ENCODE peak calls at places on chromosomes 11 and 22, in nine cellular contexts. I is GM23338, O is HCT116, G is neural progenitor cell, T is SK-N-SH, D is hepatocyte, C is GM23248, E is OCI-LY7, S is PC-3. B is an unnamed sample.

GRCh38 chr11:121626507-121626875 is 173.7 kb upstream of the SORL1-AS1 start:
- DNase-seq in O (no peak), G (no peak), E (no peak), I (no peak), D (no peak), T (no peak), S (no peak), C (no peak), B (no peak)

GRCh38 chr11:9076661-9077060 is 14.7 kb downstream of the SCUBE2 start:
- DNase-seq in D (no peak), G (no peak), S (peak; percentile 59), E (no peak), I (no peak), O (no peak), T (no peak), C (no peak), B (no peak)

GRCh38 chr11:38562562-38562961 is 1964.5 kb upstream of the RAG2 start:
- DNase-seq in I (no peak), D (no peak), G (no peak), S (peak; percentile 4), O (no peak), E (no peak), C (no peak), T (no peak), B (no peak)

GRCh38 chr22:44567846-44568493 is 69.9 kb upstream of the RTL6 start:
- DNase-seq in I (peak; percentile 57), E (peak; percentile 66), D (peak; percentile 46), C (peak; percentile 52), T (no peak), G (no peak), S (peak; percentile 36), O (peak; percentile 54), B (peak; percentile 37)

GRCh38 chr11:132300283-132300682 is 929.9 kb downstream of the NTM start:
- DNase-seq in D (peak; percentile 18), E (no peak), T (peak; percentile 42), C (peak; percentile 34), S (peak; percentile 11), G (peak; percentile 29), O (no peak), I (peak; percentile 58), B (no peak)

GRCh38 chr11:66869471-66869870 is 12.6 kb downstream of the LRFN4 start:
- DNase-seq in O (no peak), I (no peak), T (no peak), C (no peak), D (no peak), G (no peak), S (no peak), E (no peak), B (peak; percentile 27)

GRCh38 chr22:42317691-42318547 is 47.5 kb upstream of the TCF20 start:
- DNase-seq in S (no peak), G (no peak), E (no peak), O (no peak), I (peak; percentile 70), C (no peak), D (no peak), T (peak; percentile 50), B (no peak)

GRCh38 chr11:87722756-87723599 is 452.3 kb downstream of the RAB38 start:
- DNase-seq in T (peak; percentile 5), O (no peak), G (peak; percentile 47), D (peak; percentile 38), C (peak; percentile 60), I (peak; percentile 70), E (peak; percentile 47), S (peak; percentile 64), B (peak; percentile 36)

GRCh38 chr11:72446929-72447753 is 12.8 kb upstream of the CLPB start:
- DNase-seq in C (peak; percentile 77), D (peak; percentile 68), T (peak; percentile 72), E (peak; percentile 64), O (peak; percentile 69), I (peak; percentile 79), G (peak; percentile 48), S (peak; percentile 83), B (peak; percentile 70)

GRCh38 chr22:29080061-29080975 is 7.5 kb downstream of the KREMEN1 start:
- DNase-seq in S (peak; percentile 39), E (no peak), G (no peak), T (peak; percentile 64), I (no peak), C (peak; percentile 43), O (no peak), D (no peak), B (no peak)

DNA sequence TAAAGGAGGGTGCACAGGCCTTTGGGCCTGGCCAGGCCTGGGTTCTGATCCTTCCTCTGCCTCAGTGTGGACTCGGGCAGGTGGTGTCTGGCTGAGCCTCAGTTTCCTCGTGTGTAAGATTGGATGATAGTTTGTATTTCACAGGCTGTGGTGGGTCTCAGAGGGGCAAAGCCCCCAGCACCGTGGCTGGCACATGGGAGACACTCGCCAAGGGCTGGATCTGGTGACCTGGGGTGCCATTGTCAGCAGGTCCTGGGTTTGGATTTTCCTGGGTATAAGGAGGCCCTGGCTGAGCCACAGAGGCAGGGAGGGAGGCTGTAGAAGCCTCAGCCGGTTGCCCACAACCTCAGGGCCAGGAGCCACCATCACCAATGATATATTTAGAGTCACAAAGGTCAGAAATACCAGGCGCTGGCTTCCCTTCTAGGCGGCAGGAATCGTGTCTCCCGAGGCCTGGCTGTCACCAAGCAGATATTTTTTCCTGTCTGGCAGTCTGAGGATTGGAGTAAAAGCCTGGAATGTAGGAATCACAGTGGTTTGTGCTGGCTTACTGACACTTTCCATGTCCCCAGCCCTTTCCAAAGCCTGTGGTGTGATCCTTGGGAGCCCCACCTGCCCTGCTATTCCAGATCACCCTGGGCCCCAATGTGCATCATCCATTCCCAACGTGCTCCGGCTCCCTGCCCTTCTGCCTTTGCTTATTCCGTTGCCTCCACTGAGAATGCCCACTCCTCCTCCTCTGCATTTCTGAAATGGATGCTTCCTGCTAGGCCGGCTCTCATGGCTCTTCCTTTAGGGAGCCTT is 15.6 kb downstream of the KCNC1 start:
- DNase-seq in O (no peak), G (no peak), S (no peak), C (no peak), D (no peak), E (no peak), T (no peak), I (no peak), B (no peak)
- TF ChIP-seq EZH2phosphoT487 in O (no peak), G (no peak), S (no peak), C (no peak), D (no peak), E (no peak), T (no peak), I (no peak), B (no peak)

DNA sequence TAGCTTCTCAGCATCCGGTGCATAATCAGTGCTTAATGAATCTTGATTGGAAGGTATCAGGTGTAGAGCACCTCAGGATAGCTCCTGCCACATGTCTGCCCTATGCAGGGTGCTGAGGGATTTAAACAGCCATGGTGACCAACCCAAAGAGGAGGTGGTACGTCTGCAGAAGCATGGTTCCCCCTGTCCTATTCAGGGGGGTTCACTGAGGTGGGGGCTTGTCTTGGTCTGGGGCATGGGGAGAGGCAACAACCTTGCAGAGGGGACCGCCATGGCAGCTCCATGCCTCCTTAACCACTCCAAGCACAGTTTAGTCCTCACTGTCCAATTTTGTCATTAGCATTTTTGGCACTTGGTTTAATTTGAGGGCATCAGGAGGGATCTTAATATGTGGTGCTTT is 24.9 kb downstream of the UBE2L3 start:
- DNase-seq in I (no peak), E (no peak), O (no peak), G (no peak), S (no peak), D (no peak), C (no peak), T (no peak), B (no peak)
- H3K4me1 ChIP-seq in I (no peaks in the 10 kb centered on the region), E (peaks cover 48% of the 10 kb centered on the region), O (no peaks in the 10 kb centered on the region), G (no peaks in the 10 kb centered on the region), S (peaks cover 5% of the 10 kb centered on the region), D (no peaks in the 10 kb centered on the region), C (no peaks in the 10 kb centered on the region), T (no peaks in the 10 kb centered on the region), B (peaks cover 10% of the 10 kb centered on the region)

DNA sequence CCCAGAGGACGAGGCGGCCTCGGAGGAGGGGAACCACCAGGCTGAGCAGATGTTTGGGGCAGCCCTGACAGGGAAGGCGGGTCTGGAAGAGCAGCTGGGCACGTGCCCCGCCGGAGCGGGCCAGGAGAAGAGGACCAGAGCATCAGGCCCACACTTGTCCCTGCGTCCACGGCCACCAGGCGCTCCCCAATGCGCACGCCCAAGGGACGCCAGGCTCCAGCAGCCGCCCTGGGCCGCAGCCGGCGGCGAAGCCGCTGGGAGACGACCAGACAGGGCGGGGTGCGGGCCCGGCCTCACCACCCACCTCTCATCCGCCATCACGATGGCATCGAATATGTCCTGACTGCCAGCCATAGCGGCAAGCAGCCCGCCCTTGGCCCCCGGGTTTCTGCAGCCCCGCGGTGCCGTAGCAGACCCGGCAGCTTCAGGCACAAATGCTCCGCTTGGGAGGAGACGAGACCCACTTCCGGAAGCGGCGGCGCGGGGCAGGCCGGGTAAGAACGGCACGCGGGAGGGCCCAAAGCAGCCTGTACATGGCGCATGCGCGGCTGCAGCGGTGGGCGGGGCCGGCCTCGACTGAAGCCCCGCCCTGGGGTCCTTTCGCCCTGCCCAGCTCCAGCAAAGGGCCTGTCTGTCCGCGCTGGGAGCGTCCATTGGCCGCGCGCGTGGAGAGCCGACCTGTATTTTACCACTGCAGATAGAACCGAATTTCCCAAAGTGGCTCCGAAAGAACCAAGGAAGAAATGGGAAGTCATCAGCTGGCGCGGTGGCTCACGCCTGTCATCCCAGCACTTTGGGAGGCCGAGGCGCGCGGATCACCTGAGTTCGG is at the start of gene LTO1:
- DNase-seq in O (peak; percentile 87), S (peak; percentile 98), I (peak; percentile 95), E (peak; percentile 93), D (peak; percentile 98), C (peak; percentile 97), T (peak; percentile 99), G (peak; percentile 96), B (peak; percentile 93)
- H3K79me2 ChIP-seq in O (peaks cover 28% of the 10 kb centered on the region), S (peaks cover 45% of the 10 kb centered on the region), I (peaks cover 27% of the 10 kb centered on the region), E (peaks cover 21% of the 10 kb centered on the region), D (peaks cover 25% of the 10 kb centered on the region), C (peaks cover 34% of the 10 kb centered on the region), T (peaks cover 33% of the 10 kb centered on the region), G (peaks cover 21% of the 10 kb centered on the region), B (peaks cover 24% of the 10 kb centered on the region)

DNA sequence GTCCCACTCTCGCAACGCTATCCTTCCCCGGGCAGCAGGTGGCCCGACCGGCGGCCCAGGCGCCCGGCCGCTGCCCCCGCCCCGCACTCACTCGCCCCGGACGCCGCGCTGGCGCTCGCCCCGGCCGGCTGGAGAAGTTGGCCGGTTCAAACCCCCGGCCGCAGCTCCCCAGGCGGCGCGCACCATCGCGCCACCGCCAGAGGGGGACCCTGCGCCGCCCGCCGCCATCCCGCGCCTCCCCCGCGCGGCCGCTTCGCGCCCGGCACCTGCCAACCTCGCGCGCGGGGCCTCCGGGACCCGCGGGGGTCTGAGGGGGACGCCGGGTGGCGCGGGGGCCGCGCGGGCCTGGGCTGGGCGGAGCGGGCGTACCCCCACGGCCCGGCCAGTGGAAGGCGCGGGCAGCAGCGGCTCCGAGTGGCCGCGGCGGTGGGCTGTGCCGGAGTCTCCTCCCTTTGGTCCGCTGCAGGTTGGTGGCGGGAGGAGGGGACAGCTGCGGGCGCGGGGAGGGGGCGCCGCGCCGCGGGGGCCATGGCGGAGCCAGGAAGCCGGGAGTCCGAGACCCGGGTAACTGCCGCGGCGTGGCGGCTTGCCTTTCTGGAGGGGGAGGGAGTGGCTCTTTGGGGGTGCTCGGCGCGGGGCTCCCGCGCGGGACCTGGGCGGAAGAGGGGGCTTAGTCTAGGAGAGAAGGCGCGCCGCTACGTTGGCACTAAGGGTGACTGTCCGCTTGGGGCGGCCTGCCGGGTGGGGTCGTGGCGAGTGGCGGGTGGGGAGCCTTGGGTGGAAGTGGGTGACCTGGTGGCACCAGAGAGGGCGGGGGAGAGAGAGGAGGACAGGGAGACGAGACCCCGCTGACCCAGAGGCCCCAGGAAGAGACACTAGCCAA is at the start of the genes MPST and TST:
- DNase-seq in I (peak; percentile 79), O (no peak), G (peak; percentile 93), E (peak; percentile 86), D (peak; percentile 89), T (peak; percentile 97), C (peak; percentile 80), S (peak; percentile 58), B (peak; percentile 59)
- TF ChIP-seq EZH2phosphoT487 in I (no peak), O (no peak), G (no peak), E (no peak), D (no peak), T (no peak), C (no peak), S (no peak), B (no peak)

GRCh38 chr11:703515-703914 is 2.5 kb upstream of the EPS8L2 start:
- DNase-seq in C (no peak), D (no peak), T (no peak), G (no peak), E (no peak), I (no peak), O (no peak), S (no peak), B (no peak)
- H3K4me1 ChIP-seq in C (peaks cover 15% of the 10 kb centered on the region), D (peaks cover 32% of the 10 kb centered on the region), T (no peaks in the 10 kb centered on the region), G (peaks cover 15% of the 10 kb centered on the region), E (no peaks in the 10 kb centered on the region), I (peaks cover 13% of the 10 kb centered on the region), O (peaks cover 49% of the 10 kb centered on the region), S (peaks cover 42% of the 10 kb centered on the region), B (no peaks in the 10 kb centered on the region)